ENCODE peak calls at places on chromosomes 12 and 14, in nine cellular contexts. B is activated CD4-positive, alpha-beta T cell treated with anti-CD3 and anti-CD28 coated beads, Interleukin-2, amount 10 ng/mL, durations not matched to agents 7 days and 5 days; L is stimulated activated naive CD8-positive, alpha-beta T cell treated with anti-CD3 and anti-CD28 coated beads, Interleukin-15, Interleukin-2, amounts not matched to agents 100 U/mL and 50 U/mL, for 24 hours; Y is frontal cortex; K is transverse colon; P is NCI-H1092; Z is CD8-positive, alpha-beta T cell; N is GM19239; G is Right ventricle myocardium superior. A is an unnamed sample.

GRCh38 chr12:128959931-128960330 is 106.7 kb downstream of the GLT1D1 start:
- DNase-seq in Y (no peak), L (no peak), G (no peak), P (no peak), B (no peak), K (no peak), N (no peak), Z (no peak), A (no peak)

GRCh38 chr14:65872536-65872935 is 460.0 kb downstream of the FUT8 start:
- DNase-seq in Y (no peak), N (no peak), G (no peak), B (no peak), Z (no peak), P (no peak), L (no peak), K (no peak), A (no peak)

GRCh38 chr12:101992091-101992490 is 69.7 kb downstream of the WASHC3 start:
- DNase-seq in G (no peak), B (no peak), K (no peak), P (no peak), N (no peak), Y (no peak), L (no peak), Z (no peak), A (no peak)

GRCh38 chr14:74400328-74400727 is 25.7 kb downstream of the SYNDIG1L start:
- DNase-seq in K (no peak), L (no peak), B (no peak), Z (no peak), N (no peak), Y (no peak), G (no peak), P (no peak), A (no peak)

GRCh38 chr12:72230589-72230988 is 41.6 kb upstream of the TRHDE start:
- DNase-seq in Y (no peak), Z (no peak), L (no peak), N (no peak), K (no peak), G (no peak), B (no peak), P (no peak), A (no peak)

GRCh38 chr14:40003773-40004172 is 571.5 kb upstream of the FBXO33 start:
- DNase-seq in Y (no peak), G (no peak), Z (no peak), P (no peak), N (no peak), L (no peak), B (no peak), K (no peak), A (no peak)

GRCh38 chr14:69917287-69917686 is 38.1 kb downstream of the SMOC1 start:
- DNase-seq in B (no peak), L (no peak), P (no peak), K (no peak), G (no peak), Y (no peak), Z (no peak), N (no peak), A (no peak)

GRCh38 chr14:33914676-33915516 is 36.0 kb downstream of the EGLN3 start:
- DNase-seq in G (no peak), K (no peak), Z (no peak), L (no peak), N (no peak), B (no peak), P (no peak), Y (no peak), A (no peak)

GRCh38 chr12:7091660-7092228 is 501 bp downstream of the C1R start:
- DNase-seq in K (peak; percentile 22), G (peak; percentile 73), L (no peak), Y (no peak), P (no peak), N (no peak), B (no peak), Z (no peak), A (peak; percentile 69)

GRCh38 chr12:131044136-131044535 is 90.4 kb downstream of the ADGRD1 start:
- DNase-seq in K (no peak), P (no peak), Y (no peak), G (no peak), B (no peak), L (no peak), N (no peak), Z (no peak), A (peak; percentile 38)

GRCh38 chr12:75488553-75488952 is 8.0 kb downstream of the GLIPR1 start:
- DNase-seq in B (no peak), K (no peak), Z (no peak), Y (no peak), G (no peak), N (no peak), L (no peak), P (no peak), A (no peak)

GRCh38 chr12:6049587-6049986 is 74.9 kb downstream of the VWF start:
- DNase-seq in Y (no peak), L (no peak), N (no peak), Z (no peak), P (no peak), G (no peak), K (no peak), B (no peak), A (no peak)

GRCh38 chr14:76446921-76447320 is 71.0 kb downstream of the ESRRB start:
- DNase-seq in K (no peak), P (no peak), N (no peak), Z (no peak), G (no peak), L (no peak), B (no peak), Y (no peak), A (no peak)

GRCh38 chr14:50897658-50898175 is 25.9 kb downstream of the ABHD12B start:
- DNase-seq in L (no peak), Z (no peak), Y (no peak), P (no peak), N (no peak), B (no peak), K (no peak), G (no peak), A (no peak)

GRCh38 chr12:108832730-108833354 is 24.5 kb downstream of the SSH1 start:
- DNase-seq in L (no peak), P (no peak), N (no peak), B (no peak), Z (no peak), K (no peak), G (no peak), Y (no peak), A (no peak)

GRCh38 chr12:132470417-132470816 is 19.5 kb upstream of the FBRSL1 start:
- DNase-seq in P (no peak), B (no peak), N (no peak), K (no peak), L (no peak), G (no peak), Y (no peak), Z (no peak), A (no peak)

GRCh38 chr14:32230695-32231280 is 27.7 kb upstream of the RNU6-8 start:
- DNase-seq in L (no peak), P (no peak), Y (no peak), B (no peak), K (no peak), Z (no peak), N (no peak), G (no peak), A (no peak)

GRCh38 chr12:69553626-69554248 is 31.5 kb upstream of the CCT2 start:
- DNase-seq in Y (peak; percentile 22), N (no peak), G (no peak), B (no peak), Z (no peak), K (no peak), P (no peak), L (no peak), A (no peak)

GRCh38 chr12:2129076-2129475 is 76.3 kb downstream of the CACNA1C start:
- DNase-seq in N (no peak), P (no peak), L (no peak), Z (no peak), K (no peak), B (no peak), Y (no peak), G (no peak), A (no peak)

GRCh38 chr12:52600475-52600874 is 788 bp downstream of the KRT72 start:
- DNase-seq in P (no peak), K (no peak), B (no peak), N (no peak), Z (peak; percentile 1), G (no peak), L (no peak), Y (no peak), A (no peak)

GRCh38 chr12:19847294-19848059 is 408.2 kb downstream of the AEBP2 start:
- DNase-seq in G (no peak), B (no peak), Z (no peak), K (no peak), L (no peak), P (no peak), Y (no peak), N (no peak), A (no peak)

GRCh38 chr14:89225607-89226006 is 191.4 kb downstream of the FOXN3 start:
- DNase-seq in K (no peak), Y (no peak), G (no peak), B (no peak), P (no peak), Z (no peak), L (no peak), N (no peak), A (no peak)

GRCh38 chr12:43957732-43958131 is 121.9 kb downstream of the TMEM117 start:
- DNase-seq in P (peak; percentile 72), K (no peak), N (peak; percentile 35), Y (peak; percentile 48), G (no peak), B (peak; percentile 36), Z (no peak), L (peak; percentile 12), A (no peak)

GRCh38 chr12:100248886-100249285 is 18.0 kb downstream of the DEPDC4 start:
- DNase-seq in P (no peak), K (no peak), B (no peak), L (no peak), Y (no peak), G (no peak), N (no peak), Z (no peak), A (no peak)

GRCh38 chr12:104524433-104524832 is 67.7 kb downstream of the CHST11 start:
- DNase-seq in Z (no peak), Y (no peak), K (no peak), G (no peak), N (no peak), P (no peak), B (no peak), L (no peak), A (no peak)

GRCh38 chr12:15632708-15633107 is 156.5 kb downstream of the EPS8 start:
- DNase-seq in K (no peak), B (no peak), Y (no peak), N (no peak), Z (no peak), L (no peak), P (no peak), G (no peak), A (no peak)

GRCh38 chr12:2853626-2854025 is 3.2 kb downstream of the TEX52 start:
- DNase-seq in Z (peak; percentile 34), B (peak; percentile 48), L (peak; percentile 67), P (peak; percentile 57), K (peak; percentile 76), N (peak; percentile 49), Y (peak; percentile 89), G (peak; percentile 90), A (peak; percentile 84)

GRCh38 chr14:69325086-69325485 is 65.1 kb downstream of the GALNT16 start:
- DNase-seq in N (no peak), K (no peak), P (no peak), B (no peak), Y (no peak), L (no peak), G (no peak), Z (no peak), A (no peak)